ENCODE peak calls at places on chromosomes 4 and X, in seven cellular contexts. E is mammary epithelial cell, G is GM13977, Z is HFF-Myc, R is HFFc6, M is breast epithelium, X is progenitor cell of endocrine pancreas. A is an unnamed sample.
A peak's percentile ranks its signal among the peaks of the same experiment; 100 is the strongest.

GRCh38 chr4:142752331-142752830 is 93.7 kb downstream of the INPP4B start:
- DNase-seq in E (no peak), G (no peak), Z (no peak), R (no peak), M (no peak), X (no peak), A (no peak)

GRCh38 chr4:73396993-73397972 is 6.8 kb upstream of the ALB start:
- DNase-seq in E (no peak), G (no peak), Z (no peak), R (no peak), M (no peak), X (no peak), A (no peak)

GRCh38 chr4:141807501-141807900 is 171.1 kb downstream of the IL15 start:
- DNase-seq in E (peak; percentile 19), G (no peak), Z (no peak), R (no peak), M (no peak), X (no peak), A (no peak)

GRCh38 chr4:107247738-107248137 is 211.6 kb upstream of the DKK2 start:
- DNase-seq in E (no peak), G (no peak), Z (no peak), R (no peak), M (no peak), X (no peak), A (no peak)

GRCh38 chrX:123745511-123745910 is 12.7 kb upstream of the THOC2 start:
- DNase-seq in E (no peak), G (no peak), Z (no peak), R (no peak), M (no peak), X (no peak), A (no peak)

GRCh38 chrX:42495139-42495538 is 282.8 kb downstream of the PPP1R2C start:
- DNase-seq in E (no peak), G (no peak), Z (no peak), R (no peak), M (no peak), X (no peak), A (no peak)

GRCh38 chrX:44975666-44976263 is 102.8 kb downstream of the KDM6A start:
- DNase-seq in E (peak; percentile 63), G (no peak), Z (no peak), R (no peak), M (no peak), X (no peak), A (no peak)

GRCh38 chr4:174449152-174449551 is 73.1 kb downstream of the HPGD start:
- DNase-seq in E (no peak), G (no peak), Z (no peak), R (no peak), M (no peak), X (no peak), A (no peak)

GRCh38 chr4:121140712-121141111 is 23.4 kb downstream of the TNIP3 start:
- DNase-seq in E (no peak), G (no peak), Z (no peak), R (peak; percentile 76), M (no peak), X (no peak), A (no peak)

GRCh38 chrX:65720580-65720979 is 53.1 kb downstream of the MSN start:
- DNase-seq in E (no peak), G (no peak), Z (no peak), R (no peak), M (no peak), X (no peak), A (no peak)

GRCh38 chr4:24971192-24971591 is 58.4 kb upstream of the CCDC149 start:
- DNase-seq in E (peak; percentile 79), G (no peak), Z (no peak), R (no peak), M (no peak), X (no peak), A (no peak)

GRCh38 chr4:108224628-108225053 is 55.9 kb upstream of the LEF1 start:
- DNase-seq in E (no peak), G (no peak), Z (no peak), R (no peak), M (no peak), X (no peak), A (no peak)

GRCh38 chr4:92387459-92388069 is 83.8 kb downstream of the GRID2 start:
- DNase-seq in E (peak; percentile 25), G (peak; percentile 9), Z (peak; percentile 3), R (peak; percentile 2), M (no peak), X (no peak), A (peak; percentile 8)

GRCh38 chr4:159105761-159106243 is 2.9 kb downstream of the RAPGEF2 start:
- DNase-seq in E (peak; percentile 62), G (peak; percentile 77), Z (no peak), R (no peak), M (no peak), X (no peak), A (no peak)

GRCh38 chr4:133151681-133152329 is 2.7 kb downstream of the PCDH10 start:
- DNase-seq in E (no peak), G (peak; percentile 21), Z (no peak), R (peak; percentile 32), M (no peak), X (peak; percentile 49), A (peak; percentile 39)
- TF ChIP-seq CTCF in E (no peak), G (no peak), Z (no peak), R (peak; percentile 69), M (no peak), X (peak; percentile 61), A (peak; percentile 61)

GRCh38 chr4:139438141-139438540 is 15.8 kb upstream of the RAB33B start:
- DNase-seq in E (no peak), G (no peak), Z (no peak), R (no peak), M (no peak), X (no peak), A (no peak)
- TF ChIP-seq CTCF in E (no peak), G (no peak), Z (no peak), R (no peak), M (no peak), X (no peak), A (no peak)

DNA sequence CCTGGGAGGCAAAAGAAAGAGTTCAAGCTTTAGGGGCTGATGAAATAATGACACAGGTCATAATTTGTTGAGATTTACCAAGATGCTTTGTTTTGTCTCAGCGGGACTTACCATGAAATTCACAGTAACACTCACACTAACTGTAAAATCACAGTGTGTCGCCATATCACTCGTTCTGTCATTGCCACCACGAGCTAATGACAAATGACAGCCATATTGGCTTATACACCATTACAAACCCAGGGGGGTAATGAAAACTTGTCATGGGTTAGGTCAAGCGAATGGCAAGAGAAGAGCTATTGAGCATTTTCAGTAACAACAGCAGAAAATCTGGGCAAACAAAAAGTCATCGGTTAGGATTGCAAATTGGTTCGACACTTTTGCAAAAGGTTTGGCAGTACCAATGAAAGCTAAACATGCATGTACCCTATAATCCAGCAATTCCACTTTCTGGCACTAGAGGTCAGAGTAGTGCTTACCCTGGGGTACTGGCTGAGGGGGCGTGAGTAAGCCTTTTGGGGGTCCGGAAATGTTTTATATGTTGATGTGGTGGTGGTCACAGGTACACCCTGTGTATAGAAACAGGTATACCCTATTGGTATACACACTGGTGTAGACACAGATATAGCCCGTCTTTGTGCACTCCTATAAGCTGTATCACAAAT is 83.9 kb upstream of the RAI2 start:
- DNase-seq in E (no peak), G (peak; percentile 14), Z (no peak), R (no peak), M (no peak), X (no peak), A (peak; percentile 6)
- TF ChIP-seq CTCF in E (peak; percentile 38), G (peak; percentile 50), Z (peak; percentile 49), R (peak; percentile 40), M (no peak), X (peak; percentile 48), A (peak; percentile 60)

GRCh38 chrX:16882702-16883486 is 12.7 kb upstream of the RBBP7 start:
- DNase-seq in E (peak; percentile 66), G (peak; percentile 69), Z (peak; percentile 33), R (peak; percentile 15), M (peak; percentile 53), X (peak; percentile 59), A (peak; percentile 80)
- TF ChIP-seq CTCF in E (peak; percentile 92), G (peak; percentile 82), Z (peak; percentile 40), R (peak; percentile 78), M (peak; percentile 61), X (peak; percentile 86), A (peak; percentile 90)

A was measured in neural crest cell.